ENCODE peak calls at places on chromosomes 2 and 18, in five cellular contexts. T is tibial nerve, M is MM.1S, Z is right atrium auricular region, Y is body of pancreas. P is an unnamed sample.
A peak's percentile ranks its signal among the peaks of the same experiment; 100 is the strongest.

GRCh38 chr2:235614900-235615712 is 121.3 kb downstream of the AGAP1 start:
- DNase-seq in Y (no peak), T (peak; percentile 41), Z (peak; percentile 93), M (no peak), P (no peak)

GRCh38 chr18:30454920-30455319 is 587.6 kb downstream of the DSC3 start:
- DNase-seq in M (no peak), T (no peak), Z (no peak), Y (no peak), P (no peak)

GRCh38 chr2:160956243-160956802 is 203.9 kb upstream of the TANK start:
- DNase-seq in M (no peak), T (no peak), Y (peak; percentile 6), Z (peak; percentile 78), P (no peak)

GRCh38 chr18:49875783-49876182 is 62.5 kb upstream of the ACAA2 start:
- DNase-seq in T (no peak), M (no peak), Y (no peak), Z (no peak), P (no peak)

GRCh38 chr2:187775651-187776050 is 221.4 kb upstream of the TFPI start:
- DNase-seq in Z (no peak), M (no peak), T (no peak), Y (no peak), P (no peak)

GRCh38 chr2:177148477-177149154 is 64.0 kb upstream of the HNRNPA3 start:
- DNase-seq in T (peak; percentile 53), Y (peak; percentile 79), Z (no peak), M (peak; percentile 77), P (peak; percentile 59)

GRCh38 chr2:88181511-88181910 is 11.4 kb downstream of the THNSL2 start:
- DNase-seq in M (peak; percentile 66), T (no peak), Y (no peak), Z (no peak), P (no peak)

GRCh38 chr2:229642371-229642770 is 72.0 kb downstream of the DNER start:
- DNase-seq in Y (peak; percentile 44), M (no peak), T (no peak), Z (no peak), P (no peak)

GRCh38 chr2:180656455-180656847 is 324.0 kb upstream of the UBE2E3 start:
- DNase-seq in Y (no peak), T (no peak), M (no peak), Z (no peak), P (no peak)

GRCh38 chr2:223725494-223725893 is 111.9 kb downstream of the AP1S3 start:
- DNase-seq in Y (peak; percentile 60), T (peak; percentile 28), Z (peak; percentile 94), M (no peak), P (no peak)

GRCh38 chr2:227642691-227643090 is 23.9 kb upstream of the SCYGR5 start:
- DNase-seq in Y (no peak), M (no peak), Z (no peak), T (no peak), P (no peak)

GRCh38 chr18:12639990-12640880 is 17.7 kb downstream of the SPIRE1 start:
- DNase-seq in M (no peak), Z (no peak), T (no peak), Y (no peak), P (no peak)

GRCh38 chr2:66431840-66432511 is 2.9 kb upstream of the MEIS1 start:
- DNase-seq in M (no peak), Y (no peak), Z (no peak), T (no peak), P (no peak)

GRCh38 chr2:215736653-215737290 is 276.6 kb downstream of the MREG start:
- DNase-seq in M (no peak), Z (no peak), Y (no peak), T (no peak), P (no peak)

GRCh38 chr2:134104754-134105153 is 149.1 kb upstream of the MGAT5 start:
- DNase-seq in Y (no peak), M (no peak), T (no peak), Z (no peak), P (no peak)

GRCh38 chr18:8368490-8369217 is 240.6 kb upstream of the RAB12 start:
- DNase-seq in Z (no peak), M (no peak), Y (no peak), T (no peak), P (no peak)

GRCh38 chr2:82539222-82539621 is 1919.9 kb downstream of the SUCLG1 start:
- DNase-seq in M (peak; percentile 10), Z (no peak), T (no peak), Y (no peak), P (no peak)

GRCh38 chr2:172050506-172051125 is 34.7 kb upstream of the DLX1 start:
- DNase-seq in Z (no peak), M (no peak), Y (no peak), T (no peak), P (no peak)

GRCh38 chr2:234494361-234495075 is 2.4 kb downstream of the ARL4C start:
- DNase-seq in Y (peak; percentile 38), T (no peak), M (peak; percentile 23), Z (no peak), P (no peak)

DNA sequence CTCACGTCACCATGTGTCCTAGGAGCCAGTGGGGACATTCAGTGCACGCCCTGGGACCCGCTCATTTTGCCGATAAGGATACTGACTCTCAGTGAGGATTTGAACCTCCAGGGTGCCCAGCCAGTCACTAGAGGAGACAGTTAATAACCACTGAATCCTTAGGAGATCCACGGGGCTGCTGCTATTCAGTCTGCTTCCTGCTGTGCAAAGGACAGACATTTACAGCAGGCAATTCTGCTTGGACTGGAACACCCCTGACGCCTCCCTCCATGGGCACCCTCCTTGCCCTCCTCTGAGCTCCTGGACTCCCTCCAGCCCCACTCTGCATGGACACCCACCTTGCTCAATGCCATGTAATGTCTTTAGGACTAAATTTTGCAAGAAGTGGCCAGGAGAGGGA is 265.5 kb downstream of the EIPR1 start:
- DNase-seq in T (no peak), M (no peak), Z (peak; percentile 44), Y (no peak), P (no peak)
- H3K9me3 ChIP-seq in T (no peaks in the 10 kb centered on the region), M (no peaks in the 10 kb centered on the region), Z (no peaks in the 10 kb centered on the region), Y (no peaks in the 10 kb centered on the region), P (no peaks in the 10 kb centered on the region)

GRCh38 chr18:14922031-14922430 is 174.1 kb downstream of the ANKRD30B start:
- DNase-seq in T (no peak), M (no peak), Z (no peak), Y (no peak), P (no peak)
- H3K9me3 ChIP-seq in T (no peaks in the 10 kb centered on the region), M (no peaks in the 10 kb centered on the region), Z (no peaks in the 10 kb centered on the region), Y (no peaks in the 10 kb centered on the region), P (no peaks in the 10 kb centered on the region)

DNA sequence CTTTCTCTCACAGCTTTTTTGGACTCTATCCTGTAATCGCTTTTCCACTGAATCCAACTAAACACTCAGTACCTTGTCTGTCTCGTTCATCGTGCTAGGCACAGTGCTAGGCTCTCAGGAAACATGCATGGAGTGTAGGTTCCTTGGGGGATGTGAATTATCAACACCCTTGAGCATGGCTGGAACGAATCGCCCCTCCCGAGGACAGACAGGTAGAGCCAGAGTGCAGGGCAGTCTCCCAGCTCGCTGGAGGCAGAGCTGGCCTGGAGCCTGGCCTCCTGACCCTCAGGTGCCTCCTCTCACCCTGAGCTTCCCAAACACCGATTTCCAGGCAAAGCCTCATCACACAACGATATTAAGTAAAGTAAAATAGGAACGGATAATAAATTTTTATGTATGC is 90.4 kb downstream of the MSH2 start:
- DNase-seq in T (no peak), M (no peak), Z (no peak), Y (no peak), P (no peak)
- H3K9me3 ChIP-seq in T (no peaks in the 10 kb centered on the region), M (no peaks in the 10 kb centered on the region), Z (no peaks in the 10 kb centered on the region), Y (no peaks in the 10 kb centered on the region), P (no peaks in the 10 kb centered on the region)

GRCh38 chr2:112827786-112828185 is 8.8 kb downstream of the IL1B start:
- DNase-seq in Y (no peak), M (no peak), T (no peak), Z (no peak), P (no peak)
- H3K9me3 ChIP-seq in Y (no peaks in the 10 kb centered on the region), M (no peaks in the 10 kb centered on the region), T (no peaks in the 10 kb centered on the region), Z (no peaks in the 10 kb centered on the region), P (no peaks in the 10 kb centered on the region)

GRCh38 chr18:55879331-55879730 is 291.3 kb upstream of the TCF4 start:
- DNase-seq in Y (no peak), M (no peak), Z (no peak), T (no peak), P (no peak)
- H3K9me3 ChIP-seq in Y (no peaks in the 10 kb centered on the region), M (no peaks in the 10 kb centered on the region), Z (no peaks in the 10 kb centered on the region), T (no peaks in the 10 kb centered on the region), P (no peaks in the 10 kb centered on the region)

DNA sequence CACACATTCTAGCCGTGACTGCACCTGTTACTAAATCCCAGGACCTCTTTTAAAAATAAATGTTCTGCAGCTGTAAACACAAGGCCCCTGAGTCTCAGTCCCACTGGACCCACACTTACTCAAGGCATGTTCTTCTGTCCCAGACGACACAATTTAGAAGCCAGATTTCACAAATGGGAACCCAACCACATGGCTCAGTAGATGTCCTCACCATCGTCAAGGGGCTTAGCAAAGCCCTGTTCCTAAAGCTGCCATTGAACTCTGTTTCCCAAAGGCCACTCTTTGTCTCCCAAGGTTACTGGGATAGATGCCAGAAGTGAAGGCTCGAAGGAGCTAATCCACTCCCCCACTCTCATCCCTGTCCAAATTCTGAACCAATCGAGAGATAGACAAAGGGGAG is 301.0 kb downstream of the GALR1 start:
- DNase-seq in T (no peak), Z (no peak), M (no peak), Y (no peak), P (no peak)
- H3K9me3 ChIP-seq in T (no peaks in the 10 kb centered on the region), Z (no peaks in the 10 kb centered on the region), M (no peaks in the 10 kb centered on the region), Y (no peaks in the 10 kb centered on the region), P (no peaks in the 10 kb centered on the region)

DNA sequence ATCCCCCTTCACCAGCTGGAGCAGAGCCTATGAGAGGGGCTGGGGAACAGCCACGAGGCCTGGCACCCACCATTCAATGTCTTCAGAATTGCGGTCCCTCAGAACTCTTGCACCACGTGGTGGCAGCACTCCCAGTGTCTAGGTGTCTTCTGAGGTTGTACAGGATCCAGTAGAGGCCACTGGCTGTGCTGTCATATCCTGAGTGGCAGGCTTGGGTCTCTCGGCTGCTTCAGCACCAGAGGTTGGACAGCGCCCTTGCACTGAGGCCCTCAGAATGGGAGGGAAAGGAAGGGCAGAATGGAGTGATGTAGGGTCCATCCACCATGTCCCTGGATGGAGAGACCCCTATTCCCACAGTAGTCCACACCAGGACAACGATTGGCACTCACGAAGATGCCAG is 112.0 kb upstream of the TEKT4 start:
- DNase-seq in T (no peak), Z (peak; percentile 36), M (peak; percentile 33), Y (no peak), P (no peak)
- H3K9me3 ChIP-seq in T (no peaks in the 10 kb centered on the region), Z (no peaks in the 10 kb centered on the region), M (no peaks in the 10 kb centered on the region), Y (no peaks in the 10 kb centered on the region), P (no peaks in the 10 kb centered on the region)

GRCh38 chr2:31823558-31823957 is 187.2 kb downstream of the MEMO1 start:
- DNase-seq in T (no peak), M (no peak), Z (no peak), Y (no peak), P (no peak)

DNA sequence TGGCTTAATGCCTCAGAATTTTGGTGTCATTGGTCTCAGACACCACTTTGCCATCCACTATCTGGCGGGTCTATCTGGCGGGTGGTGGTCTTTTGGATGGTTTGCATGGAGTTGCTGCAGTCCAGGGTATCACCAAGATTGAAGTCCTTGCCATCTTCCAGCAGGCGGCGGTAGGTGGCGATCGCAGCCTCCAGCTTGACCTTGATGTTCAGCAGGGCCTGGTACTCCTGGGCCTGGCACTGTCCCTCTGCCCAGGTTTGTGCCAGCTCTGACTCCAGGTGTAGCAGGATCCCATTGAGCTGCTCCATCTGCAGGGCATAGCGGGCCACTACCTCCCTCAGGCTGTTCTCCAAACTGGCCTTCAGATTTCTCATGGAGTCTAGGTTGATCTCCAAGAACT is 188.2 kb downstream of the MEMO1 start:
- DNase-seq in Z (no peak), Y (no peak), M (no peak), T (no peak), P (no peak)
- H3K9me3 ChIP-seq in Z (peaks cover 5% of the 10 kb centered on the region), Y (no peaks in the 10 kb centered on the region), M (no peaks in the 10 kb centered on the region), T (peaks cover 56% of the 10 kb centered on the region), P (peaks cover 3% of the 10 kb centered on the region)